ENCODE peak calls at places on chromosomes 1 and 21, in five cellular contexts. H is tibial artery; P is transverse colon; J is heart right ventricle; U is CD8-positive, alpha-beta memory T cell. D is an unnamed sample.

GRCh38 chr1:1144843-1145546 is 28.7 kb upstream of the TTLL10 start:
- DNase-seq in P (peak; percentile 79), U (no peak), H (no peak), J (no peak), D (no peak)

GRCh38 chr1:244989813-244990212 is 125.5 kb upstream of the HNRNPU start:
- DNase-seq in P (no peak), U (no peak), H (no peak), J (no peak), D (no peak)

GRCh38 chr21:45001134-45002095 is 61.6 kb downstream of the SLX9 start:
- DNase-seq in U (no peak), J (peak; percentile 62), H (peak; percentile 85), P (peak; percentile 63), D (peak; percentile 77)

GRCh38 chr1:83897516-83897915 is 101.4 kb downstream of the TTLL7 start:
- DNase-seq in P (no peak), U (no peak), J (no peak), H (no peak), D (no peak)

GRCh38 chr1:204431310-204432184 is 19.9 kb upstream of the PPP1R15B start:
- DNase-seq in J (peak; percentile 80), H (peak; percentile 84), U (peak; percentile 66), P (peak; percentile 83), D (peak; percentile 82)

GRCh38 chr1:59737638-59738037 is 77.1 kb upstream of the HOOK1 start:
- DNase-seq in U (no peak), P (no peak), H (no peak), J (no peak), D (no peak)

GRCh38 chr1:222582099-222582774 is 7.5 kb downstream of the TAF1A start:
- DNase-seq in H (no peak), J (no peak), U (no peak), P (no peak), D (peak; percentile 4)

GRCh38 chr21:31180256-31181088 is 142.2 kb upstream of the KRTAP19-8 start:
- DNase-seq in P (no peak), J (no peak), H (no peak), U (peak; percentile 34), D (peak; percentile 56)

GRCh38 chr1:92708368-92708950 is 76.4 kb downstream of the EVI5 start:
- DNase-seq in U (no peak), P (no peak), J (no peak), H (no peak), D (no peak)

GRCh38 chr1:66334311-66334710 is 199.6 kb upstream of the SGIP1 start:
- DNase-seq in J (no peak), H (no peak), U (peak; percentile 27), P (no peak), D (no peak)

GRCh38 chr1:20361805-20362381 is 71.2 kb downstream of the VWA5B1 start:
- DNase-seq in H (no peak), P (peak; percentile 70), J (peak; percentile 60), U (peak; percentile 3), D (peak; percentile 64)

GRCh38 chr1:203408485-203409229 is 57.7 kb upstream of the FMOD start:
- DNase-seq in U (no peak), H (peak; percentile 95), J (peak; percentile 73), P (peak; percentile 75), D (peak; percentile 88)

GRCh38 chr1:35717911-35718476 is 690 bp downstream of the C1orf216 start:
- DNase-seq in U (no peak), P (peak; percentile 45), J (peak; percentile 54), H (peak; percentile 73), D (peak; percentile 83)

GRCh38 chr21:45747802-45748445 is 104.4 kb downstream of the PCBP3 start:
- DNase-seq in J (no peak), U (no peak), P (no peak), H (no peak), D (peak; percentile 19)

GRCh38 chr1:47932744-47933143 is 64.4 kb downstream of the TRABD2B start:
- DNase-seq in U (no peak), J (no peak), H (no peak), P (no peak), D (no peak)

GRCh38 chr1:36728051-36728450 is 245.3 kb upstream of the CSF3R start:
- DNase-seq in U (no peak), J (no peak), P (no peak), H (no peak), D (no peak)

GRCh38 chr1:153648000-153648643 is 10.4 kb upstream of the SNAPIN start:
- DNase-seq in H (no peak), P (no peak), U (no peak), J (no peak), D (no peak)

GRCh38 chr1:244599937-244600350 is 53.0 kb upstream of the DESI2 start:
- DNase-seq in U (no peak), H (peak; percentile 35), J (no peak), P (peak; percentile 12), D (no peak)

GRCh38 chr1:12770620-12771019 is 2.9 kb upstream of the PRAMEF12 start:
- DNase-seq in U (no peak), P (no peak), H (no peak), J (no peak), D (no peak)

GRCh38 chr1:19101244-19101643 is 108.8 kb downstream of the UBR4 start:
- DNase-seq in H (no peak), U (no peak), J (no peak), P (no peak), D (no peak)

GRCh38 chr1:7810395-7810794 is 26.3 kb downstream of the PER3 start:
- DNase-seq in J (no peak), P (no peak), H (no peak), U (no peak), D (peak; percentile 79)

GRCh38 chr1:56773341-56774066 is 45.7 kb downstream of the FYB2 start:
- DNase-seq in P (no peak), H (no peak), U (no peak), J (no peak), D (no peak)

GRCh38 chr1:199878818-199879217 is 148.7 kb upstream of the NR5A2 start:
- DNase-seq in U (no peak), P (no peak), J (no peak), H (no peak), D (no peak)

GRCh38 chr1:162292422-162292849 is 84.2 kb downstream of the SPATA46 start:
- DNase-seq in H (no peak), J (no peak), U (no peak), P (no peak), D (peak; percentile 36)

GRCh38 chr1:151540982-151541377 is 871 bp downstream of the TUFT1 start:
- DNase-seq in J (no peak), P (peak; percentile 48), H (no peak), U (no peak), D (peak; percentile 32)

GRCh38 chr21:32795376-32795775 is 23.8 kb upstream of the PAXBP1 start:
- DNase-seq in H (no peak), P (no peak), J (no peak), U (no peak), D (no peak)

GRCh38 chr1:6171546-6172124 is 8.5 kb downstream of the CHD5 start:
- DNase-seq in J (no peak), U (no peak), P (no peak), H (no peak), D (no peak)

GRCh38 chr1:67850151-67850551 is 16.9 kb upstream of the GNG12 start:
- DNase-seq in P (no peak), H (no peak), J (no peak), U (no peak), D (peak; percentile 52)

DNA sequence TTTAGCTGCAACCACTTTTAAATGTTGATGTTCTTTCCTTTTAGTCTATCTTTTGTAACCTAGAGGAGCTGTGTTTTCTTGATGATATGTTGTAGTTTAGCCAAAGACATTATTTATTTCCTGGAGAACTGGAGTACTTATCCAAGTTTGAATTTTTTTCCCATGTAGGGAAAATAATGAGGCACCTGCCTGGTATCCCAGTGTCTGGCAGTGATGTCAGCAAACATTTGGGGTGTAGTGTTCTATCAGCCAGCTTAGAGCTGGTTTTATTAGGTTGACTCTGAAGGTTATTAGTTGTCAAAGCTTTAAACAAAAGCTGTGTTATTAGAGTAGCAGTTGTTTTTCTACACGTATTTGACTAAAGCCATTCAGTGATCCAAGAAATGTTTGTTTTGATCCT is 3.2 kb downstream of the CTPS1 start:
- DNase-seq in H (no peak), J (no peak), U (no peak), P (no peak), D (no peak)
- H3K27ac ChIP-seq in H (peak overlapping the region; percentile 97), J (no peak overlapping the region), U (no peak overlapping the region), P (peak overlapping the region; percentile 94), D (no peak overlapping the region)

DNA sequence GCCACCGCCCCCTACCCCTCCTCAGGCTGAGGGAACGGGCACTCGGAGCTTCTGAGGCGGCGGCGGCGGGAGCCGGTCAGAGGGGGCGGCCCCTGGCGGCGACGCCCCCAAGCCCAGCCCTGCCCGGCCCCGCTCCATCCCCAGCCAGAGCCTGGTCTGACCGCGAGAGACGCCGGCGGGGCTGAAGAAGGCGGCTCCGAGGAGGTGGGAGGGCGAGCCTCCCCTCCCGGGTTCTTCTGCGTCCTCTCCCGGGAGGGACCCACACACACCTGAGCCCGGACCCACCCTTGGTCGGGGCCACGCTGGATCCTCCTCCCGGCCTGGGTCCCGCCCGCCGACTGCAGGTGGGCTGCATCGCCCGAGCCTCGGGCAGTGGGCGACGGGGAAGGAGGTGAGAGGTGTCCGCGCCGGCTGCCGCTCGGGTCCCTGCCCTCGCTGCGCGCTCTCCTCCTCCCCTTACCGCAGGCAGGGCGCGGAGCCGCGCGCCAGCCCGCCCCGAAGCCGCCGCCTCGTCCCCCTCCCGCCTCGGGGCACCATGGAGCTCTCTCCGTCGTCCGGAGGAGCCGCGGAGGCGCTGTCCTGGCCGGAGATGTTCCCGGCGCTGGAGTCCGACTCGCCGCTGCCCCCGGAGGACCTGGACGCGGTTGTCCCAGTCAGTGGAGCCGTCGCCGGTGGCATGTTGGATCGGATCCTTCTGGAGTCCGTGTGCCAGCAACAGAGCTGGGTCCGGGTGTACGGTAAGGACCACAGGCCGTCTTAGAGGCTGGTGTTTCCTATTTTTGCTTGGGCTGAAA is at the start of gene RASAL2:
- DNase-seq in U (no peak), J (peak; percentile 68), H (peak; percentile 58), P (peak; percentile 66), D (peak; percentile 88)
- H3K27ac ChIP-seq in U (no peak within 1 kb of the TSS), J (peak within 1 kb of the TSS; percentile 75), H (peak within 1 kb of the TSS; percentile 92), P (peak within 1 kb of the TSS; percentile 91), D (peak within 1 kb of the TSS; percentile 91)

DNA sequence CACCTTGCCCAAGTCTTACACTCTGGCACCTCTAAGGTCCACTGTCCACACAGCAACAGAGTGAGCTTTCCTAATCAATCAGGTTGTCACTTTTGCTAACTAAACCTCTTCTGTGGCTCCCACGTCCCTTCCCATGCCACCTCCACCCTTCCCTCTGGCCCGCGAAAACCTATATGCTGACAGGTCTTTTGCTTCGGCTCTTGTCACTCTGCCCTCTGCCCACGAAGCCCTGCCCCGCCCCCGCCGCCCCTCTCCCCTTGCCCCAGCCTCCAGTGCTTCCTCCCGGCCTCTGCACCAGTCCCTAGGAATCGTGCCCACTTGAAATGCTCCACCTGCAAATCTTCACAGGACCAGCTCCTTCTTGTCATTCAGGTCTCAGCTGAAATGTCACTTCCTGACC is 8.1 kb downstream of the TP53BP2 start:
- DNase-seq in H (no peak), U (no peak), J (no peak), P (no peak), D (no peak)
- H3K27ac ChIP-seq in H (no peak overlapping the region), U (no peak overlapping the region), J (no peak overlapping the region), P (no peak overlapping the region), D (peak overlapping the region; percentile 88)

GRCh38 chr1:166703141-166703540 is 136.1 kb upstream of the POGK start:
- DNase-seq in J (no peak), U (no peak), H (no peak), P (no peak), D (no peak)

GRCh38 chr1:166699613-166700012 is 139.7 kb upstream of the POGK start:
- DNase-seq in P (no peak), J (no peak), U (no peak), H (no peak), D (no peak)

GRCh38 chr1:166698771-166699170 is 140.5 kb upstream of the POGK start:
- DNase-seq in U (no peak), P (no peak), H (no peak), J (no peak), D (no peak)

GRCh38 chr1:166701603-166702090 is 137.6 kb upstream of the POGK start:
- DNase-seq in P (no peak), U (no peak), H (no peak), J (no peak), D (no peak)

GRCh38 chr1:166700696-166701095 is 138.6 kb upstream of the POGK start:
- DNase-seq in J (no peak), U (no peak), P (no peak), H (no peak), D (no peak)
- H3K27ac ChIP-seq in J (no peak overlapping the region), U (no peak overlapping the region), P (no peak overlapping the region), H (no peak overlapping the region), D (no peak overlapping the region)